ENCODE peak calls at places on chromosome 20, in five cellular contexts. S is caudate nucleus, B is HS-27A, T is iris pigment epithelial cell, W is AG04450. V is an unnamed sample.

GRCh38 chr20:49478266-49478665 is 4.2 kb downstream of the KCNB1 start:
- DNase-seq in T (no peak), S (no peak), B (no peak), W (no peak), V (no peak)

GRCh38 chr20:44692932-44693476 is 22.2 kb upstream of the CCN5 start:
- DNase-seq in B (peak; percentile 99), S (no peak), T (peak; percentile 93), W (peak; percentile 77), V (peak; percentile 96)

GRCh38 chr20:40511478-40511877 is 177.6 kb downstream of the MAFB start:
- DNase-seq in W (no peak), B (no peak), S (no peak), T (no peak), V (no peak)

GRCh38 chr20:33793011-33793931 is 17.9 kb upstream of the CHMP4B start:
- DNase-seq in B (no peak), W (no peak), T (peak; percentile 43), S (no peak), V (no peak)

GRCh38 chr20:39291301-39291700 is 329.2 kb downstream of the DHX35 start:
- DNase-seq in S (no peak), W (no peak), B (no peak), T (no peak), V (no peak)

GRCh38 chr20:56200456-56200855 is 48.1 kb upstream of the MC3R start:
- DNase-seq in W (no peak), S (no peak), T (peak; percentile 3), B (no peak), V (no peak)

GRCh38 chr20:25052255-25053206 is 5.4 kb downstream of the ACSS1 start:
- DNase-seq in S (no peak), T (no peak), B (no peak), W (no peak), V (peak; percentile 13)

GRCh38 chr20:5781798-5782750 is 31.9 kb downstream of the SHLD1 start:
- DNase-seq in W (no peak), B (no peak), S (no peak), T (no peak), V (peak; percentile 79)

GRCh38 chr20:61310954-61311353 is 58.9 kb downstream of the CDH4 start:
- DNase-seq in S (peak; percentile 7), B (no peak), T (no peak), W (no peak), V (no peak)

GRCh38 chr20:59515013-59515905 is 89.1 kb upstream of the PHACTR3 start:
- DNase-seq in T (peak; percentile 55), S (peak; percentile 75), B (no peak), W (no peak), V (peak; percentile 93)

GRCh38 chr20:18679020-18679419 is 91.2 kb downstream of the DTD1 start:
- DNase-seq in B (no peak), T (peak; percentile 47), W (no peak), S (no peak), V (no peak)

GRCh38 chr20:15927893-15928650 is 645.2 kb downstream of the KIF16B start:
- DNase-seq in S (no peak), B (no peak), T (peak; percentile 28), W (no peak), V (no peak)

GRCh38 chr20:58695084-58695722 is 2.6 kb downstream of the NPEPL1 start:
- DNase-seq in B (no peak), W (no peak), T (no peak), S (no peak), V (peak; percentile 50)

GRCh38 chr20:48260370-48260769 is 475.1 kb upstream of the SULF2 start:
- DNase-seq in S (no peak), B (no peak), W (no peak), T (no peak), V (no peak)

GRCh38 chr20:32207211-32207625 is 325 bp downstream of the PLAGL2 start:
- DNase-seq in W (no peak), B (no peak), S (no peak), T (no peak), V (no peak)

GRCh38 chr20:36349384-36350170 is 43.4 kb downstream of the DLGAP4 start:
- DNase-seq in B (no peak), T (no peak), S (no peak), W (no peak), V (no peak)

GRCh38 chr20:6502999-6503398 is 264.5 kb upstream of the BMP2 start:
- DNase-seq in W (no peak), T (peak; percentile 8), S (no peak), B (no peak), V (no peak)

GRCh38 chr20:63099426-63100267 is 92.9 kb upstream of the BHLHE23 start:
- DNase-seq in W (no peak), S (no peak), T (no peak), B (no peak), V (no peak)

GRCh38 chr20:53803492-53804155 is 210.0 kb upstream of the ZNF217 start:
- DNase-seq in T (no peak), B (no peak), W (no peak), S (no peak), V (no peak)

GRCh38 chr20:24098886-24099285 is 110.3 kb upstream of the GGTLC1 start:
- DNase-seq in T (peak; percentile 37), S (no peak), W (no peak), B (no peak), V (no peak)

GRCh38 chr20:13142143-13142542 is 78.9 kb upstream of the ISM1 start:
- DNase-seq in W (no peak), S (no peak), T (no peak), B (peak; percentile 23), V (no peak)

GRCh38 chr20:60035-60918 is 27.2 kb upstream of the DEFB125 start:
- DNase-seq in S (no peak), W (no peak), T (no peak), B (no peak), V (no peak)

GRCh38 chr20:48298851-48299484 is 513.7 kb upstream of the SULF2 start:
- DNase-seq in B (peak; percentile 84), W (peak; percentile 61), S (no peak), T (peak; percentile 92), V (no peak)

GRCh38 chr20:21102691-21103311 is 3.4 kb downstream of the LINC00237 start:
- DNase-seq in S (peak; percentile 48), B (no peak), W (no peak), T (no peak), V (no peak)

GRCh38 chr20:22381812-22382416 is 202.5 kb downstream of the FOXA2 start:
- DNase-seq in W (no peak), T (no peak), S (no peak), B (no peak), V (no peak)